ENCODE peak calls at places on chromosome 5, in eight cellular contexts. S, E, U, G, T, F, Z and Y are unnamed samples.

GRCh38 chr5:1706021-1706420 is 93.6 kb downstream of the MRPL36 start:
- DNase-seq in S (no peak), E (no peak), U (no peak), G (peak; percentile 66), T (no peak), F (peak; percentile 43), Z (no peak), Y (no peak)

GRCh38 chr5:177510567-177511053 is 984 bp upstream of the DOK3 start:
- DNase-seq in S (no peak), E (no peak), U (no peak), G (no peak), T (no peak), F (no peak), Z (no peak), Y (no peak)

GRCh38 chr5:82396871-82397514 is 118.8 kb upstream of the RPS23 start:
- DNase-seq in S (peak; percentile 99), E (no peak), U (peak; percentile 86), G (peak; percentile 94), T (peak; percentile 97), F (peak; percentile 95), Z (peak; percentile 98), Y (no peak)

GRCh38 chr5:168362097-168362885 is 70.8 kb downstream of the WWC1 start:
- DNase-seq in S (no peak), E (no peak), U (no peak), G (no peak), T (no peak), F (peak; percentile 17), Z (no peak), Y (no peak)

GRCh38 chr5:150085950-150086715 is at the start of gene CSF1R:
- DNase-seq in S (no peak), E (no peak), U (no peak), G (no peak), T (no peak), F (no peak), Z (no peak), Y (no peak)

GRCh38 chr5:151104795-151105194 is 24.0 kb upstream of the TNIP1 start:
- DNase-seq in S (peak; percentile 91), E (no peak), U (no peak), G (peak; percentile 81), T (no peak), F (peak; percentile 83), Z (no peak), Y (no peak)

GRCh38 chr5:126680215-126680817 is 79.6 kb downstream of the PHAX start:
- DNase-seq in S (peak; percentile 85), E (no peak), U (no peak), G (no peak), T (peak; percentile 65), F (no peak), Z (no peak), Y (no peak)

GRCh38 chr5:173765661-173766060 is 122.5 kb upstream of the CPEB4 start:
- DNase-seq in S (no peak), E (no peak), U (no peak), G (no peak), T (no peak), F (no peak), Z (no peak), Y (no peak)

GRCh38 chr5:39424751-39425524 is at the start of gene DAB2:
- DNase-seq in S (peak; percentile 96), E (peak; percentile 80), U (peak; percentile 87), G (peak; percentile 95), T (peak; percentile 94), F (peak; percentile 92), Z (peak; percentile 93), Y (peak; percentile 71)

GRCh38 chr5:36651775-36652685 is 45.6 kb downstream of the SLC1A3 start:
- DNase-seq in S (no peak), E (no peak), U (no peak), G (no peak), T (no peak), F (no peak), Z (no peak), Y (no peak)

GRCh38 chr5:104513194-104513602 is 950.6 kb upstream of the NUDT12 start:
- DNase-seq in S (no peak), E (no peak), U (peak; percentile 32), G (no peak), T (no peak), F (no peak), Z (no peak), Y (no peak)

GRCh38 chr5:42908509-42909488 is 97.1 kb upstream of the SELENOP start:
- DNase-seq in S (peak; percentile 55), E (peak; percentile 90), U (peak; percentile 89), G (peak; percentile 95), T (peak; percentile 73), F (peak; percentile 90), Z (peak; percentile 68), Y (peak; percentile 85)

GRCh38 chr5:42908086-42908485 is 96.4 kb upstream of the SELENOP start:
- DNase-seq in S (no peak), E (no peak), U (no peak), G (no peak), T (no peak), F (no peak), Z (no peak), Y (no peak)

GRCh38 chr5:42915306-42915866 is 103.7 kb upstream of the SELENOP start:
- DNase-seq in S (no peak), E (no peak), U (no peak), G (no peak), T (no peak), F (no peak), Z (no peak), Y (no peak)

GRCh38 chr5:42912184-42912766 is 100.6 kb upstream of the SELENOP start:
- DNase-seq in S (peak; percentile 14), E (no peak), U (peak; percentile 73), G (no peak), T (peak; percentile 19), F (no peak), Z (peak; percentile 13), Y (no peak)
- TF ChIP-seq CTCF in S (peak; percentile 71), E (no peak), U (peak; percentile 91), G (peak; percentile 29), T (peak; percentile 67), F (peak; percentile 49), Z (peak; percentile 64), Y (peak; percentile 40)

DNA sequence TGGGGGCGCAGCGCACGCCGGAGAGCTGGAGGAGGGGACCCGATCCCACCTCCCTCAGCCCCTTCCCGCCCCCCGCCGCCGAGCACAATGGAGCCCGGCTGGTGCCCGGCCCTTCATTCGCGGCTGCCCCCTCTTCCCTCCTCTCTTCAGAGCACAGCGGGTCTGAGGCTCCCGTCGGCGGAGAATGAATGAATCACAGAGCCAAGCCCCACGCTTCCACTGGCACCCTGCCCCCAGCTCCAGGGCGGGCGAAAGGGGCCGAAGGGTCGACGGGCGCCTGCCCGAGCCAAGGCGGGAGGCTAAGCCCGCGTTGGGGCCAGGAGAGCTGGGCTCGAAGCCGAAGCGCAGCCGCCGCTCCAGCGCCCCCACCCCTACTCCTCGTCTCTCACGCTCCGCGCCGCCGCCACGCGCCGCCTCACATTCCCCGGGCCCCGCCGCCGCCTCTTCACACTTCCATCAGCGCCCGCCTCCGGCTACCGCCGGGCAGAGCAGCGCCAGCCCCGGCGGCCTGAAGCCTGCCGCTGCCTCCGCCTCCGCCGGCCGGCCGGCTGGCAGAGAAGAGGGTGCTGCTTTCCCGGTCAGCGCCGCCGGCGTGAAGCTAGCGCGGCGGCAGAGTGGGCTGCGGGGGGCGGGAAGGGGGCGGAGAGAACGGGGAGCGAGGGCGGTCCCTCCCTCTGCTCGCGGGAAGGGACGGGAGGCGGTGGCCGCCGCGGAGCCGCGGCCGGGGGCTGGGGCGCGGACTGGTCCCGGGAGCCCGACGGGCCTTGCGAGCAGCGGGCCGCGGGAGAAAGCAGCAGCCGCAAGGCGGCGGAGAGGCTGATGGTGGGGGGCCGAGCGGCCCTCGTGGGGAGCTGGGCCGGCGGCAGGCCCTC is at the start of gene HOMER1:
- DNase-seq in S (no peak), E (peak; percentile 88), U (peak; percentile 78), G (peak; percentile 95), T (no peak), F (peak; percentile 88), Z (peak; percentile 36), Y (peak; percentile 74)
- TF ChIP-seq CTCF in S (no peak), E (no peak), U (peak; percentile 15), G (no peak), T (no peak), F (no peak), Z (no peak), Y (peak; percentile 16)

GRCh38 chr5:40842351-40842750 is 1.2 kb downstream of the CARD6 start:
- DNase-seq in S (no peak), E (no peak), U (no peak), G (no peak), T (no peak), F (no peak), Z (peak; percentile 13), Y (no peak)

GRCh38 chr5:40844565-40844964 is 3.4 kb downstream of the CARD6 start:
- DNase-seq in S (no peak), E (no peak), U (no peak), G (no peak), T (no peak), F (no peak), Z (no peak), Y (no peak)

GRCh38 chr5:40838076-40838475 is 3.1 kb upstream of the RPL37 start:
- DNase-seq in S (no peak), E (no peak), U (no peak), G (no peak), T (no peak), F (no peak), Z (no peak), Y (no peak)

GRCh38 chr5:40846371-40846770 is 5.2 kb downstream of the CARD6 start:
- DNase-seq in S (no peak), E (no peak), U (no peak), G (no peak), T (no peak), F (no peak), Z (no peak), Y (no peak)

DNA sequence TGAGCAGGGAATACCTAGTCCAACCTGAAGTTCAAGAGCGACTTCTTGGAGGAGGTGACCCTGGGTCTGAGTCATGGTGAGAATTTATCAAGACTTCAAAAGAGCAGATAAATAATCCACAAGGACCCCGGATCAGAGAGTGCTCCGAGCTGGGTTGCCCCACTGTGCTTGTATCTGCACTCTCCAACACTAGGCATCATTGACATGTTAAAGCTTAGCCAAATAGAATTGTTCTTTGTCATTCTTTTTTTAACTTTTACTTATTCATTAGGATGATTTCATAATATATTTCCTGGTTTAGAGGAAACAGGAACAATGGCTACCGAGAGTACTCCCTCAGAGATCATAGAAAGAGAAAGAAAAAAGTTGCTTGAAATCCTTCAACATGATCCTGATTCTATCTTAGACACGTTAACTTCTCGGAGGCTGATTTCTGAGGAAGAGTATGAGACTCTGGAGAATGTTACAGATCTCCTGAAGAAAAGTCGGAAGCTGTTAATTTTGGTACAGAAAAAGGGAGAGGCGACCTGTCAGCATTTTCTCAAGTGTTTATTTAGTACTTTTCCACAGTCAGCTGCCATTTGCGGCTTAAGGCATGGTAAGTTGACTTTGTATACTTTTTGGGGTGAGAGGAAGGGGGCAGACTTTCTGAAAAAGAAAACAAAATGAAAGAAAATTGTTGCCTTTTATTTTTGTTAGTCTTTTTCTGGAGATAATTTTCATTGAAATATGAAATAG is at the start of gene CARD6:
- DNase-seq in S (no peak), E (no peak), U (peak; percentile 62), G (no peak), T (no peak), F (no peak), Z (no peak), Y (no peak)
- TF ChIP-seq CTCF in S (no peak), E (no peak), U (no peak), G (no peak), T (no peak), F (no peak), Z (peak; percentile 10), Y (no peak)

DNA sequence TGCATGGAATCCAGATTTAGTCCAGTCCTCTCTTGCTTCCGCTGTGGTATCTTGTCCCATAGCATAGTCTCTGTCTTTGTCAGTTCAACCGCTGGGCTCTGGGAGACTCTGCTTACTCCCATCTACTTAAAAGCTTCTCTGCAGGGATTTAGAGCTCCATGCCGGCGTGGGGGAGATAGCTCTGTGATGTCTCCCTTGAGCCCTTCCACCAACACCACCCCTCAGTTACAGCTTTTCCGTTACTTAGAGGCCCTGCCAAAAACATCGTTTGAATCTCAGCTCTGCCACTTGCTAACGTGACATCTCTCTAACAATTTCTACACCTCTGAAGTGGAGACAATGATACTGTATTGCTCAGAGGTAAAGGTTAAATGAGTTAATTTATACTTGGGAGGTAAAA is 306.2 kb upstream of the ZNF608 start:
- DNase-seq in S (no peak), E (no peak), U (no peak), G (no peak), T (no peak), F (no peak), Z (no peak), Y (no peak)
- TF ChIP-seq CTCF in S (no peak), E (no peak), U (no peak), G (no peak), T (no peak), F (no peak), Z (no peak), Y (no peak)